ENCODE peak calls at places on chromosomes 6 and 20, in ten cellular contexts. Y is M059J; O is ACHN; B is activated CD4-positive, alpha-beta T cell treated with anti-CD3 and anti-CD28 coated beads, Interleukin-2, amount 10 ng/mL, durations not matched to agents 7 days and 5 days; R is left kidney; P is transverse colon; E is left ventricle myocardium superior; Z is stimulated activated naive CD4-positive, alpha-beta T cell; Q is prostate gland; V is activated CD8-positive, alpha-beta memory T cell treated with anti-CD3 and anti-CD28 coated beads, Interleukin-2, amount 50 U/mL, for 4 hours. A is an unnamed sample.

GRCh38 chr20:5996765-5997164 is 46.3 kb downstream of the MCM8 start:
- DNase-seq in Y (peak), P (peak), V (peak), E (no peak), R (peak), Q (peak), Z (peak), B (peak), O (no peak), A (no peak)

GRCh38 chr20:38217791-38218565 is 42.6 kb downstream of the KIAA1755 start:
- DNase-seq in V (no peak), E (peak), R (peak), B (no peak), O (peak), Z (no peak), P (peak), Y (peak), Q (no peak), A (peak)

GRCh38 chr6:133977983-133978895 is 25.2 kb downstream of the TBPL1 start:
- DNase-seq in B (no peak), O (peak), P (no peak), Q (no peak), E (no peak), Y (peak), V (no peak), Z (no peak), R (no peak), A (peak)

GRCh38 chr6:77089776-77090175 is 373.5 kb downstream of the HTR1B start:
- DNase-seq in B (no peak), Y (peak), P (no peak), R (no peak), O (no peak), Z (no peak), E (no peak), Q (no peak), V (no peak), A (peak)

GRCh38 chr20:23086931-23087411 is 847 bp upstream of the CD93 start:
- DNase-seq in V (no peak), Q (no peak), O (no peak), Z (no peak), E (peak), R (no peak), P (peak), B (no peak), Y (no peak), A (no peak)

GRCh38 chr6:165090206-165090605 is 219.2 kb downstream of the C6orf118 start:
- DNase-seq in Q (no peak), Y (no peak), E (no peak), O (no peak), R (peak), P (no peak), Z (no peak), V (no peak), B (no peak), A (no peak)

GRCh38 chr20:17854307-17854903 is 114.2 kb downstream of the SNX5 start:
- DNase-seq in R (peak), O (no peak), Z (no peak), Q (peak), P (peak), B (no peak), V (no peak), E (peak), Y (peak), A (peak)

GRCh38 chr20:62624325-62624690 is 18.0 kb upstream of the SLCO4A1 start:
- DNase-seq in V (no peak), B (peak), Z (peak), Q (no peak), E (no peak), O (no peak), Y (no peak), P (peak), R (peak), A (no peak)

GRCh38 chr6:169160091-169160854 is 93.4 kb downstream of the THBS2 start:
- DNase-seq in P (no peak), E (no peak), Y (no peak), Q (no peak), R (no peak), O (no peak), V (no peak), B (no peak), Z (no peak), A (no peak)

GRCh38 chr20:59007758-59008511 is 881 bp upstream of the CTSZ start:
- DNase-seq in Y (no peak), P (peak), R (no peak), O (no peak), Q (no peak), E (peak), B (no peak), Z (no peak), V (no peak), A (no peak)

GRCh38 chr6:140586426-140587061 is 1212.1 kb upstream of the CITED2 start:
- DNase-seq in O (no peak), Z (no peak), P (no peak), Y (peak), V (no peak), E (peak), B (peak), Q (no peak), R (no peak), A (no peak)

GRCh38 chr6:98880486-98880885 is 46.1 kb downstream of the POU3F2 start:
- DNase-seq in V (no peak), Y (no peak), Z (no peak), P (no peak), O (no peak), B (peak), R (no peak), Q (no peak), E (no peak), A (no peak)

GRCh38 chr20:55266361-55266760 is 739.0 kb downstream of the CBLN4 start:
- DNase-seq in E (no peak), Q (no peak), P (no peak), O (no peak), Y (no peak), B (no peak), V (no peak), Z (no peak), R (no peak), A (no peak)

GRCh38 chr6:34230653-34231351 is 5.9 kb upstream of the HMGA1 start:
- DNase-seq in O (no peak), B (no peak), E (no peak), Y (no peak), R (no peak), Q (no peak), V (no peak), P (no peak), Z (no peak), A (no peak)

GRCh38 chr6:142900467-142900961 is 44.5 kb downstream of the HIVEP2 start:
- DNase-seq in Q (no peak), R (peak), O (no peak), E (no peak), B (peak), V (peak), Y (no peak), P (no peak), Z (peak), A (no peak)

GRCh38 chr6:130500693-130501092 is 134.9 kb downstream of the TMEM200A start:
- DNase-seq in Y (peak), Q (no peak), P (no peak), Z (no peak), B (no peak), R (no peak), O (no peak), V (no peak), E (no peak), A (no peak)

GRCh38 chr20:35145141-35145564 is 2.0 kb downstream of the EDEM2 start:
- DNase-seq in E (no peak), O (peak), B (peak), P (no peak), V (no peak), R (peak), Z (peak), Q (peak), Y (peak), A (peak)

GRCh38 chr20:45555198-45555597 is 8.0 kb upstream of the EPPIN start:
- DNase-seq in V (no peak), R (no peak), Z (no peak), O (no peak), B (no peak), Q (no peak), E (no peak), P (no peak), Y (no peak), A (no peak)

GRCh38 chr20:4961746-4962145 is 39.6 kb downstream of the SLC23A2 start:
- DNase-seq in V (peak), Y (peak), B (peak), Z (peak), R (peak), O (no peak), P (no peak), E (no peak), Q (no peak), A (peak)

GRCh38 chr6:166955121-166955864 is 1.1 kb downstream of the RNASET2 start:
- DNase-seq in O (no peak), B (peak), Q (no peak), Y (no peak), Z (peak), E (peak), P (peak), R (peak), V (peak), A (no peak)

GRCh38 chr6:112086744-112087135 is 542 bp downstream of the TUBE1 start:
- DNase-seq in Y (peak), V (no peak), R (peak), E (no peak), O (peak), B (no peak), Z (no peak), Q (no peak), P (no peak), A (peak)

GRCh38 chr20:31680286-31681127 is 42.2 kb downstream of the BCL2L1 start:
- DNase-seq in O (no peak), B (no peak), P (no peak), Y (no peak), Z (no peak), Q (no peak), V (no peak), E (no peak), R (no peak), A (no peak)